ENCODE peak calls at places on chromosomes 16 and 17, in four cellular contexts. J is A549, F is H1, A is GM12878. R is an unnamed sample.

GRCh38 chr17:63987616-63988478 is 10.3 kb upstream of the PRR29 start:
- DNase-seq in J (no peak), F (no peak), A (no peak), R (no peak)

GRCh38 chr16:13401631-13402030 is 500.2 kb downstream of the SHISA9 start:
- DNase-seq in J (no peak), F (no peak), A (no peak), R (no peak)

GRCh38 chr16:25692734-25693508 is 1.2 kb downstream of the HS3ST4 start:
- DNase-seq in J (no peak), F (peak; percentile 68), A (no peak), R (no peak)

GRCh38 chr17:3027786-3028532 is 35.4 kb downstream of the OR1D5 start:
- DNase-seq in J (no peak), F (peak; percentile 29), A (no peak), R (no peak)

GRCh38 chr17:69314246-69315030 is 12.5 kb downstream of the ABCA5 start:
- DNase-seq in J (no peak), F (no peak), A (no peak), R (no peak)

GRCh38 chr16:17339764-17340541 is 130.8 kb downstream of the XYLT1 start:
- DNase-seq in J (no peak), F (no peak), A (no peak), R (no peak)

GRCh38 chr16:3767333-3767977 is 50.1 kb upstream of the TRAP1 start:
- DNase-seq in J (no peak), F (no peak), A (no peak), R (no peak)

GRCh38 chr16:67000384-67001158 is 12.2 kb downstream of the CES4A start:
- DNase-seq in J (peak; percentile 58), F (peak; percentile 84), A (no peak), R (peak; percentile 46)

GRCh38 chr16:23491490-23492391 is 18.6 kb downstream of the GGA2 start:
- DNase-seq in J (no peak), F (no peak), A (no peak), R (no peak)

GRCh38 chr17:36064142-36064541 is at the start of gene CCL18:
- DNase-seq in J (no peak), F (no peak), A (no peak), R (no peak)

GRCh38 chr16:53743149-53743566 is 39.2 kb downstream of the FTO start:
- DNase-seq in J (no peak), F (no peak), A (no peak), R (peak; percentile 35)

GRCh38 chr17:70345061-70345460 is 175.7 kb downstream of the KCNJ2 start:
- DNase-seq in J (no peak), F (no peak), A (no peak), R (no peak)

GRCh38 chr17:63534816-63535455 is 11.8 kb downstream of the KCNH6 start:
- DNase-seq in J (no peak), F (no peak), A (no peak), R (no peak)

GRCh38 chr17:50452627-50453300 is 15.9 kb downstream of the CHAD start:
- DNase-seq in J (no peak), F (no peak), A (peak; percentile 8), R (no peak)

GRCh38 chr16:84740596-84741071 is 40.8 kb downstream of the USP10 start:
- DNase-seq in J (no peak), F (no peak), A (no peak), R (no peak)

GRCh38 chr17:38601539-38602351 is 4.0 kb downstream of the SRCIN1 start:
- DNase-seq in J (peak; percentile 47), F (peak; percentile 75), A (no peak), R (peak; percentile 52)

GRCh38 chr16:57024894-57025680 is 35.7 kb downstream of the NLRC5 start:
- DNase-seq in J (no peak), F (no peak), A (no peak), R (no peak)

GRCh38 chr17:65678534-65678933 is 117.1 kb upstream of the AXIN2 start:
- DNase-seq in J (no peak), F (no peak), A (no peak), R (no peak)

DNA sequence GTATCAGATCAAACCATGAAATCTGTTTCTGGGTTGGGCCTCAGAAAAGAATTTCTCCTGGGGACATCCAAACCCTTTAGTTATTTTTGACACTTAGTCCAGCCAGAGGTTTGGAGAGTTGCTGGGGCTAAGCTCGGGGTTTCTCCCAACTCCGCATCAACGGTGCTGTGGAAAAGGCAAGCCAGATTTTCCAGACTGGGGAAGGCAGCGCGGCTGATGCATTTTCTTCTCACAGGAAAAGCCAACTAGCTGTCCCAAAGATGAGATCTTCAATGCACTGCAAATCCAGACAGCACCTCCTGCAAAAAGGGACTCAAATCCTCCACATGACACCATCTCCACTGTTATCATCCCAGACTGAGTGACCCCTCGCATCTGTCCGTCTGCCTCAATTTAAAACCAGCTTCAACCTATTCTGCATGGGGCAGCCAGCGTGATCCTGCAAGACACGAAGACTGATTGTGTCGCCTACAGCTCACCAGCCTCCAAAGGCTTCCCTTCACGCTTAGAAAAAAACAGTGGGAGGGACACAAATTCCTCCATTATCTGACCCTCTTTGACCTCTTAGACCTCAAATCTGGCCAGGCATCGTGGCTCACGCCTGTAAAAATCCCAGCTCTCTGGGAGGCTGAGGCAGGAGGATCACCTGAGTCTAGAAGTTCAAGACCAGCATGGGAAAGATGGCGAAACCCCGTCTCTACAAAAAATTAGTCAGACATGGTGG is 62.0 kb downstream of the GAS7 start:
- DNase-seq in J (no peak), F (no peak), A (no peak), R (no peak)
- TF ChIP-seq HDAC2 in J (no peak), F (no peak), A (no peak), R (no peak)

DNA sequence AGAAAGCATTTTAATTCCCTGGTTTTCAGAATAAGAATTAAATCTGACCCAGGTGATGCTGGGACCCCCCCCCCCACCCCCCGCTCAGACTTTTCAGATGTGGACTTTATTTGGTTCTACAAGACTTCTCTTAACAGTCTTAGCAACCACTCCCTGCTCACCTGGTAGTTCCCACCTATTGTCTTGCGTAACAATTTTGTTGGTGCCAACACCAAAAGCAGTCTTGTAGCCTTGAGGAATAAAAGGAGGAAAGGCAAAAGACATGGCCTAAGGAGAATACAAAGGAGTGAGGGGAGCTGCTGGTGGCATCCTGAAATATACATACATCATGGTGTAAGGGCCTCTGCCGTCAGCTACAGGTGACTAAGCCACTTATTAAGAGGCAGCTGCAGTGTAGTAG is 5.0 kb downstream of the TTLL6 start:
- DNase-seq in J (no peak), F (no peak), A (no peak), R (no peak)
- TF ChIP-seq HDAC2 in J (no peak), F (no peak), A (no peak), R (no peak)

GRCh38 chr16:78993342-78993741 is 607.2 kb downstream of the MAF start:
- DNase-seq in J (no peak), F (no peak), A (no peak), R (peak; percentile 21)

GRCh38 chr16:78994135-78994534 is 606.4 kb downstream of the MAF start:
- DNase-seq in J (no peak), F (no peak), A (no peak), R (no peak)

GRCh38 chr16:78995441-78995840 is 605.1 kb downstream of the MAF start:
- DNase-seq in J (no peak), F (no peak), A (no peak), R (no peak)

GRCh38 chr16:79001156-79001997 is 599.2 kb downstream of the MAF start:
- DNase-seq in J (no peak), F (no peak), A (no peak), R (no peak)

DNA sequence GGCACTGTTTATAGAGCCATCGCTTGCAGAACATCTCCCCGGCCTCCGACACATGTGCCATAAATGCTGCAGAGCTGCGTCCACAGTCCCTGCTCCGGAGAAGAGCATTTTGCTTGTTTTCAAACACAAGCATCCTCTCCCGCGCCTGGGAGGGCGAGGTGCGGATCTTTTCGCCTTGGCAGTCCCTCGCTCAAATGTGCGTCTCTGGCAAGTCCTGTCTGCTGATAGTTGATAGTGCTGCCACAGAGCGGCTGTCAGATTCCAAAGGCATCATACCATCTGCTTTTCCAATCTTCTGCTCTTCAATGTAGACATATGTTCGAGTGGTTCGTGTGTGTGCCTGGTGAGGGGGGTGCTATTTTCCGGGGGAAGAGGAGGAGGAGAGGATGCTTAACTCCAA is 603.7 kb downstream of the MAF start:
- DNase-seq in J (no peak), F (no peak), A (no peak), R (no peak)
- TF ChIP-seq HDAC2 in J (no peak), F (no peak), A (no peak), R (no peak)

DNA sequence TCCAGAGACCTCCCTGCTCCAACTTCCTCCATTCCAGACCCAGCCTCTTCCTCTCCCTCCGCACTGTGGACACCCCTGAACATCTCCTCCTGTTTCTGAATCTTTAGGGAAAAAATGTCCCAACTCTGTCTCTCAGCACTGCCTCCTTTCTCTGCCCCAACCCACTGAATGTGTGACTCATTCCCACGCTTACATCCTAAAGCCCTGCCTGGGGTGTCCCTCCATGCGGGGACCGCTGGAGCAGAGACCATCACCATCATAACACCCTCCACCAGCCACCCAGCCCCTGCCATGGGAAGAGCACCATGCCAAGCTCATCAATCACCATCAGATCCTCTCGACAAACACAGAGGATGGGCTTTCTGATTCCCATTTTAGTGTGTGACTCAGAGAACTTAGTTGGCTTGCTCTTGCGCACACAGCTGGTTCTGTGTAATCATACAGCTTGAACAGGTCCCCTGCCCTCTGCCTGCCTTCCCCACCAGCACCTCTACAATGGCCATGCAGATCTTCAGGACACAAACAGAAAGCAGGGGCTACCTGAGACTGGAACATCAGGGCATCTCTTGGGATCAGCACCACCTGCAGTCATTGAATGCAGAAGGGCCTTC is 10.7 kb downstream of the RPRML start:
- DNase-seq in J (no peak), F (no peak), A (no peak), R (no peak)
- TF ChIP-seq HDAC2 in J (no peak), F (no peak), A (no peak), R (no peak)

GRCh38 chr16:50369133-50369804 is 481 bp upstream of the BRD7 start:
- DNase-seq in J (no peak), F (no peak), A (no peak), R (peak; percentile 28)

GRCh38 chr16:50368410-50369132 is at the start of gene BRD7:
- DNase-seq in J (peak; percentile 53), F (peak; percentile 71), A (no peak), R (peak; percentile 93)

GRCh38 chr16:50366126-50366525 is 2.7 kb downstream of the BRD7 start:
- DNase-seq in J (no peak), F (no peak), A (no peak), R (no peak)

GRCh38 chr16:50371036-50371716 is 2.4 kb upstream of the BRD7 start:
- DNase-seq in J (no peak), F (no peak), A (no peak), R (no peak)

GRCh38 chr16:50367777-50368409 is 895 bp downstream of the BRD7 start:
- DNase-seq in J (no peak), F (no peak), A (no peak), R (no peak)
- TF ChIP-seq HDAC2 in J (no peak), F (no peak), A (no peak), R (no peak)